ENCODE peak calls at places on chromosomes 11 and 22, in six cellular contexts. L is kidney; O is activated CD4-positive, alpha-beta T cell treated with anti-CD3 and anti-CD28 coated beads, Interleukin-2, amount 10 ng/mL, durations not matched to agents 7 days and 5 days; Z is endothelial cell; H is activated T-cell treated with anti-CD3 and anti-CD28 coated beads, Interleukin-2, amount 50 U/mL, for 72 hours; P is GM12891. W is an unnamed sample.

GRCh38 chr11:93080146-93080759 is 110.8 kb downstream of the MTNR1B start:
- DNase-seq in L (no peak), O (no peak), Z (no peak), H (no peak), P (no peak), W (no peak)

GRCh38 chr22:45225732-45226560 is 14.7 kb downstream of the KIAA0930 start:
- DNase-seq in L (no peak), O (no peak), Z (no peak), H (no peak), P (no peak), W (peak; percentile 94)

GRCh38 chr11:108122166-108122628 is 830 bp downstream of the ACAT1 start:
- DNase-seq in L (no peak), O (no peak), Z (no peak), H (no peak), P (no peak), W (no peak)

GRCh38 chr11:110373061-110373702 is 56.6 kb upstream of the FDX1 start:
- DNase-seq in L (no peak), O (no peak), Z (no peak), H (peak; percentile 31), P (no peak), W (peak; percentile 67)

GRCh38 chr11:95705485-95706124 is 84.0 kb downstream of the FAM76B start:
- DNase-seq in L (peak; percentile 93), O (peak; percentile 91), Z (peak; percentile 89), H (peak; percentile 89), P (no peak), W (peak; percentile 82)

GRCh38 chr11:116207349-116207748 is 565.4 kb downstream of the BUD13 start:
- DNase-seq in L (no peak), O (no peak), Z (no peak), H (no peak), P (no peak), W (no peak)

GRCh38 chr11:126308271-126308671 is 4.4 kb downstream of the DCPS start:
- DNase-seq in L (no peak), O (no peak), Z (no peak), H (no peak), P (no peak), W (no peak)

GRCh38 chr11:130729678-130730300 is 186.5 kb downstream of the SNX19 start:
- DNase-seq in L (no peak), O (no peak), Z (no peak), H (no peak), P (no peak), W (no peak)

GRCh38 chr11:37657645-37658044 is 1059.6 kb upstream of the RAG2 start:
- DNase-seq in L (no peak), O (no peak), Z (no peak), H (no peak), P (no peak), W (no peak)

GRCh38 chr22:25120093-25120561 is 79.5 kb upstream of the CRYBB3 start:
- DNase-seq in L (peak; percentile 73), O (no peak), Z (no peak), H (no peak), P (no peak), W (no peak)